ENCODE peak calls at places on chromosome 11, in eight cellular contexts. G is upper lobe of right lung; J is right cardiac atrium; L is lower lobe of right lung; P is gastrocnemius medialis; M is RWPE2; K is heart right ventricle; E is CD8-positive, alpha-beta T cell. C is an unnamed sample.

GRCh38 chr11:70099578-70100282 is 21.6 kb downstream of the ANO1 start:
- ATAC-seq in J (no peak), E (no peak), M (no peak), P (no peak), L (no peak), K (no peak), G (no peak), C (no peak)

GRCh38 chr11:9573775-9574555 is 495 bp downstream of the WEE1 start:
- ATAC-seq in K (no peak), E (peak), L (no peak), P (peak), G (no peak), J (no peak), M (no peak), C (peak)

GRCh38 chr11:97621282-97621681 is 1231.5 kb downstream of the JRKL start:
- ATAC-seq in L (no peak), J (no peak), K (no peak), E (no peak), P (no peak), M (no peak), G (no peak), C (no peak)

GRCh38 chr11:6233984-6234313 is 487 bp downstream of the FHIP1B start:
- ATAC-seq in P (no peak), G (no peak), M (peak), K (no peak), J (peak), E (no peak), L (peak), C (no peak)

GRCh38 chr11:11454671-11455223 is 101.7 kb upstream of the CSNK2A3 start:
- ATAC-seq in K (no peak), J (no peak), M (no peak), P (no peak), G (no peak), L (no peak), E (no peak), C (no peak)

GRCh38 chr11:66418168-66418985 is 2.5 kb upstream of the NPAS4 start:
- ATAC-seq in K (peak), L (peak), M (peak), P (peak), E (no peak), J (peak), G (peak), C (peak)

GRCh38 chr11:844693-845644 is 2.3 kb downstream of the TSPAN4 start:
- ATAC-seq in L (peak), K (peak), M (peak), E (no peak), G (peak), J (peak), P (peak), C (peak)

GRCh38 chr11:8068605-8069221 is 12.3 kb upstream of the TUB start:
- ATAC-seq in J (peak), M (peak), E (no peak), G (peak), P (peak), K (peak), L (peak), C (peak)

GRCh38 chr11:102254047-102254446 is 63.2 kb upstream of the BIRC3 start:
- ATAC-seq in J (no peak), M (no peak), E (no peak), P (no peak), K (no peak), G (peak), L (no peak), C (no peak)

GRCh38 chr11:96074551-96075309 is 150.8 kb upstream of the MTMR2 start:
- ATAC-seq in J (no peak), L (no peak), K (no peak), G (no peak), E (peak), M (no peak), P (no peak), C (no peak)

C was measured in gastroesophageal sphincter.